ENCODE peak calls at places on chromosome 10, in five cellular contexts. One of them, this sample, is unnamed.
A peak's percentile ranks its signal among the peaks of the same experiment; 100 is the strongest.

GRCh38 chr10:4051011-4051407 is 266.0 kb upstream of the KLF6 start:
- DNase-seq in adrenal gland: peak; percentile 42
- DNase-seq in thyroid gland: no peak
- DNase-seq in CD8-positive, alpha-beta memory T cell: no peak
- DNase-seq in heart right ventricle: no peak
- DNase-seq in this sample: no peak

GRCh38 chr10:101889256-101890210 is 45.9 kb upstream of the KCNIP2 start:
- DNase-seq in CD8-positive, alpha-beta memory T cell: peak; percentile 42
- DNase-seq in thyroid gland: peak; percentile 73
- DNase-seq in heart right ventricle: peak; percentile 62
- DNase-seq in adrenal gland: peak; percentile 85
- DNase-seq in this sample: peak; percentile 72

GRCh38 chr10:97690138-97690537 is 3.1 kb upstream of the AVPI1 start:
- DNase-seq in thyroid gland: no peak
- DNase-seq in adrenal gland: peak; percentile 48
- DNase-seq in heart right ventricle: no peak
- DNase-seq in CD8-positive, alpha-beta memory T cell: no peak
- DNase-seq in this sample: no peak

GRCh38 chr10:2891073-2891769 is 176.1 kb upstream of the PFKP start:
- DNase-seq in heart right ventricle: no peak
- DNase-seq in adrenal gland: no peak
- DNase-seq in CD8-positive, alpha-beta memory T cell: no peak
- DNase-seq in thyroid gland: no peak
- DNase-seq in this sample: no peak

GRCh38 chr10:33252794-33253203 is 81.7 kb downstream of the NRP1 start:
- DNase-seq in CD8-positive, alpha-beta memory T cell: no peak
- DNase-seq in thyroid gland: no peak
- DNase-seq in heart right ventricle: no peak
- DNase-seq in adrenal gland: no peak
- DNase-seq in this sample: no peak

GRCh38 chr10:36880898-36881297 is 244.5 kb upstream of the ANKRD30A start:
- DNase-seq in thyroid gland: no peak
- DNase-seq in CD8-positive, alpha-beta memory T cell: no peak
- DNase-seq in adrenal gland: no peak
- DNase-seq in heart right ventricle: no peak
- DNase-seq in this sample: no peak

GRCh38 chr10:97865488-97865887 is 15.8 kb downstream of the GOLGA7B start:
- DNase-seq in adrenal gland: no peak
- DNase-seq in heart right ventricle: no peak
- DNase-seq in CD8-positive, alpha-beta memory T cell: no peak
- DNase-seq in thyroid gland: no peak
- DNase-seq in this sample: no peak

GRCh38 chr10:104802941-104803340 is 161.9 kb downstream of the SORCS3 start:
- DNase-seq in thyroid gland: no peak
- DNase-seq in heart right ventricle: no peak
- DNase-seq in CD8-positive, alpha-beta memory T cell: no peak
- DNase-seq in adrenal gland: no peak
- DNase-seq in this sample: no peak

GRCh38 chr10:15801641-15802040 is 58.7 kb downstream of the MINDY3 start:
- DNase-seq in heart right ventricle: no peak
- DNase-seq in adrenal gland: no peak
- DNase-seq in CD8-positive, alpha-beta memory T cell: no peak
- DNase-seq in thyroid gland: no peak
- DNase-seq in this sample: no peak

GRCh38 chr10:29951441-29951931 is 107.9 kb downstream of the JCAD start:
- DNase-seq in CD8-positive, alpha-beta memory T cell: no peak
- DNase-seq in thyroid gland: no peak
- DNase-seq in adrenal gland: peak; percentile 62
- DNase-seq in heart right ventricle: no peak
- DNase-seq in this sample: no peak

GRCh38 chr10:78335691-78336401 is 302.2 kb downstream of the RPS24 start:
- DNase-seq in thyroid gland: no peak
- DNase-seq in CD8-positive, alpha-beta memory T cell: no peak
- DNase-seq in heart right ventricle: peak; percentile 54
- DNase-seq in adrenal gland: peak; percentile 36
- DNase-seq in this sample: peak; percentile 29

GRCh38 chr10:59470570-59470969 is 108.2 kb upstream of the FAM13C start:
- DNase-seq in adrenal gland: no peak
- DNase-seq in CD8-positive, alpha-beta memory T cell: no peak
- DNase-seq in heart right ventricle: no peak
- DNase-seq in thyroid gland: no peak
- DNase-seq in this sample: no peak

GRCh38 chr10:108544500-108545120 is 1378.7 kb downstream of the XPNPEP1 start:
- DNase-seq in CD8-positive, alpha-beta memory T cell: no peak
- DNase-seq in adrenal gland: peak; percentile 67
- DNase-seq in thyroid gland: peak; percentile 70
- DNase-seq in heart right ventricle: peak; percentile 47
- DNase-seq in this sample: no peak

GRCh38 chr10:3265081-3265480 is 92.5 kb upstream of the PITRM1 start:
- DNase-seq in CD8-positive, alpha-beta memory T cell: no peak
- DNase-seq in heart right ventricle: no peak
- DNase-seq in thyroid gland: no peak
- DNase-seq in adrenal gland: no peak
- DNase-seq in this sample: no peak

GRCh38 chr10:131733596-131733995 is 167.2 kb upstream of the PPP2R2D start:
- DNase-seq in adrenal gland: no peak
- DNase-seq in CD8-positive, alpha-beta memory T cell: no peak
- DNase-seq in heart right ventricle: no peak
- DNase-seq in thyroid gland: no peak
- DNase-seq in this sample: no peak

GRCh38 chr10:44010873-44011602 is 362.4 kb upstream of the ZNF32 start:
- DNase-seq in heart right ventricle: no peak
- DNase-seq in thyroid gland: no peak
- DNase-seq in CD8-positive, alpha-beta memory T cell: no peak
- DNase-seq in adrenal gland: peak; percentile 57
- DNase-seq in this sample: no peak

GRCh38 chr10:46525824-46526681 is 30.4 kb downstream of the GPRIN2 start:
- DNase-seq in CD8-positive, alpha-beta memory T cell: no peak
- DNase-seq in heart right ventricle: no peak
- DNase-seq in adrenal gland: peak; percentile 3
- DNase-seq in thyroid gland: no peak
- DNase-seq in this sample: no peak

GRCh38 chr10:118564652-118565051 is 30.8 kb downstream of the PRLHR start:
- DNase-seq in adrenal gland: no peak
- DNase-seq in heart right ventricle: no peak
- DNase-seq in CD8-positive, alpha-beta memory T cell: no peak
- DNase-seq in thyroid gland: no peak
- DNase-seq in this sample: no peak

GRCh38 chr10:20598590-20598989 is 298.5 kb downstream of the NEBL start:
- DNase-seq in CD8-positive, alpha-beta memory T cell: no peak
- DNase-seq in thyroid gland: peak; percentile 3
- DNase-seq in adrenal gland: peak; percentile 88
- DNase-seq in heart right ventricle: peak; percentile 48
- DNase-seq in this sample: no peak

GRCh38 chr10:93277360-93277759 is 203.7 kb downstream of the CYP26A1 start:
- DNase-seq in CD8-positive, alpha-beta memory T cell: no peak
- DNase-seq in heart right ventricle: no peak
- DNase-seq in thyroid gland: peak; percentile 86
- DNase-seq in adrenal gland: no peak
- DNase-seq in this sample: no peak

GRCh38 chr10:128263891-128264688 is 137.9 kb upstream of the MKI67 start:
- DNase-seq in heart right ventricle: peak; percentile 66
- DNase-seq in thyroid gland: peak; percentile 78
- DNase-seq in CD8-positive, alpha-beta memory T cell: peak; percentile 30
- DNase-seq in adrenal gland: peak; percentile 67
- DNase-seq in this sample: peak; percentile 23

GRCh38 chr10:14215601-14216000 is 115.1 kb downstream of the FRMD4A start:
- DNase-seq in thyroid gland: no peak
- DNase-seq in CD8-positive, alpha-beta memory T cell: no peak
- DNase-seq in heart right ventricle: no peak
- DNase-seq in adrenal gland: no peak
- DNase-seq in this sample: no peak

GRCh38 chr10:112875474-112876267 is 74.4 kb upstream of the TCF7L2 start:
- DNase-seq in thyroid gland: no peak
- DNase-seq in CD8-positive, alpha-beta memory T cell: no peak
- DNase-seq in adrenal gland: peak; percentile 27
- DNase-seq in heart right ventricle: no peak
- DNase-seq in this sample: no peak

GRCh38 chr10:3427316-3427715 is 254.7 kb upstream of the PITRM1 start:
- DNase-seq in thyroid gland: no peak
- DNase-seq in heart right ventricle: no peak
- DNase-seq in CD8-positive, alpha-beta memory T cell: no peak
- DNase-seq in adrenal gland: no peak
- DNase-seq in this sample: no peak

GRCh38 chr10:97332586-97333350 is 1.8 kb downstream of the FRAT2 start:
- DNase-seq in heart right ventricle: no peak
- DNase-seq in CD8-positive, alpha-beta memory T cell: no peak
- DNase-seq in thyroid gland: peak; percentile 63
- DNase-seq in adrenal gland: peak; percentile 74
- DNase-seq in this sample: no peak

GRCh38 chr10:6337382-6337781 is 134.7 kb downstream of the PFKFB3 start:
- DNase-seq in heart right ventricle: no peak
- DNase-seq in thyroid gland: no peak
- DNase-seq in CD8-positive, alpha-beta memory T cell: no peak
- DNase-seq in adrenal gland: no peak
- DNase-seq in this sample: no peak

GRCh38 chr10:84944187-84944586 is 615.8 kb downstream of the CCSER2 start:
- DNase-seq in CD8-positive, alpha-beta memory T cell: no peak
- DNase-seq in thyroid gland: no peak
- DNase-seq in adrenal gland: no peak
- DNase-seq in heart right ventricle: no peak
- DNase-seq in this sample: no peak

GRCh38 chr10:44902838-44903545 is 8.1 kb upstream of the TMEM72 start:
- DNase-seq in CD8-positive, alpha-beta memory T cell: no peak
- DNase-seq in heart right ventricle: no peak
- DNase-seq in adrenal gland: peak; percentile 39
- DNase-seq in thyroid gland: peak; percentile 47
- DNase-seq in this sample: no peak

GRCh38 chr10:97358349-97358748 is 23.8 kb upstream of the FRAT2 start:
- DNase-seq in CD8-positive, alpha-beta memory T cell: no peak
- DNase-seq in adrenal gland: no peak
- DNase-seq in thyroid gland: no peak
- DNase-seq in heart right ventricle: no peak
- DNase-seq in this sample: no peak

GRCh38 chr10:29039091-29039490 is 249.8 kb upstream of the LYZL1 start:
- DNase-seq in adrenal gland: no peak
- DNase-seq in CD8-positive, alpha-beta memory T cell: no peak
- DNase-seq in thyroid gland: no peak
- DNase-seq in heart right ventricle: no peak
- DNase-seq in this sample: no peak

GRCh38 chr10:76125900-76126299 is 694.5 kb downstream of the LRMDA start:
- DNase-seq in thyroid gland: no peak
- DNase-seq in adrenal gland: no peak
- DNase-seq in heart right ventricle: no peak
- DNase-seq in CD8-positive, alpha-beta memory T cell: no peak
- DNase-seq in this sample: no peak

GRCh38 chr10:85643839-85644525 is 722.6 kb downstream of the GRID1 start:
- DNase-seq in heart right ventricle: no peak
- DNase-seq in adrenal gland: no peak
- DNase-seq in thyroid gland: no peak
- DNase-seq in CD8-positive, alpha-beta memory T cell: no peak
- DNase-seq in this sample: no peak

GRCh38 chr10:28808693-28809092 is 131.4 kb downstream of the BAMBI start:
- DNase-seq in CD8-positive, alpha-beta memory T cell: no peak
- DNase-seq in heart right ventricle: no peak
- DNase-seq in thyroid gland: no peak
- DNase-seq in adrenal gland: no peak
- DNase-seq in this sample: no peak

GRCh38 chr10:13485623-13486022 is 43.2 kb downstream of the BEND7 start:
- DNase-seq in adrenal gland: no peak
- DNase-seq in heart right ventricle: no peak
- DNase-seq in CD8-positive, alpha-beta memory T cell: no peak
- DNase-seq in thyroid gland: no peak
- DNase-seq in this sample: no peak

GRCh38 chr10:122702271-122702670 is 2.6 kb upstream of the C10orf120 start:
- DNase-seq in CD8-positive, alpha-beta memory T cell: no peak
- DNase-seq in heart right ventricle: no peak
- DNase-seq in adrenal gland: no peak
- DNase-seq in thyroid gland: no peak
- DNase-seq in this sample: no peak

GRCh38 chr10:112446055-112446854 is 459 bp downstream of the ZDHHC6 start:
- DNase-seq in heart right ventricle: peak; percentile 12
- DNase-seq in thyroid gland: peak; percentile 1
- DNase-seq in adrenal gland: peak; percentile 13
- DNase-seq in CD8-positive, alpha-beta memory T cell: no peak
- DNase-seq in this sample: no peak

GRCh38 chr10:124070666-124071065 is 22.7 kb downstream of the CHST15 start:
- DNase-seq in adrenal gland: no peak
- DNase-seq in thyroid gland: no peak
- DNase-seq in CD8-positive, alpha-beta memory T cell: no peak
- DNase-seq in heart right ventricle: no peak
- DNase-seq in this sample: no peak
- H3K4me1 ChIP-seq in adrenal gland: peaks cover 43% of the 10 kb centered on the region
- H3K4me1 ChIP-seq in thyroid gland: peaks cover 34% of the 10 kb centered on the region
- H3K4me1 ChIP-seq in CD8-positive, alpha-beta memory T cell: peaks cover 27% of the 10 kb centered on the region
- H3K4me1 ChIP-seq in heart right ventricle: peaks cover 9% of the 10 kb centered on the region
- H3K4me1 ChIP-seq in this sample: peaks cover 8% of the 10 kb centered on the region

GRCh38 chr10:62907470-62908212 is 91.5 kb upstream of the EGR2 start:
- DNase-seq in adrenal gland: no peak
- DNase-seq in CD8-positive, alpha-beta memory T cell: no peak
- DNase-seq in heart right ventricle: no peak
- DNase-seq in thyroid gland: no peak
- DNase-seq in this sample: no peak
- H3K4me3 ChIP-seq in adrenal gland: no peak overlapping the region
- H3K4me3 ChIP-seq in CD8-positive, alpha-beta memory T cell: no peak overlapping the region
- H3K4me3 ChIP-seq in heart right ventricle: no peak overlapping the region
- H3K4me3 ChIP-seq in thyroid gland: no peak overlapping the region
- H3K4me3 ChIP-seq in this sample: no peak overlapping the region

GRCh38 chr10:34581871-34582532 is 233.1 kb downstream of the PARD3 start:
- DNase-seq in thyroid gland: no peak
- DNase-seq in adrenal gland: no peak
- DNase-seq in heart right ventricle: no peak
- DNase-seq in CD8-positive, alpha-beta memory T cell: no peak
- DNase-seq in this sample: no peak
- H3K27ac ChIP-seq in thyroid gland: no peak overlapping the region
- H3K27ac ChIP-seq in adrenal gland: no peak overlapping the region
- H3K27ac ChIP-seq in heart right ventricle: no peak overlapping the region
- H3K27ac ChIP-seq in CD8-positive, alpha-beta memory T cell: no peak overlapping the region
- H3K27ac ChIP-seq in this sample: no peak overlapping the region

GRCh38 chr10:617471-617870 is 72.0 kb downstream of the DIP2C start:
- DNase-seq in CD8-positive, alpha-beta memory T cell: no peak
- DNase-seq in thyroid gland: no peak
- DNase-seq in adrenal gland: no peak
- DNase-seq in heart right ventricle: no peak
- DNase-seq in this sample: no peak
- H3K4me1 ChIP-seq in CD8-positive, alpha-beta memory T cell: no peaks in the 10 kb centered on the region
- H3K4me1 ChIP-seq in thyroid gland: peaks cover 42% of the 10 kb centered on the region
- H3K4me1 ChIP-seq in adrenal gland: peaks cover 10% of the 10 kb centered on the region
- H3K4me1 ChIP-seq in heart right ventricle: peaks cover 41% of the 10 kb centered on the region
- H3K4me1 ChIP-seq in this sample: no peaks in the 10 kb centered on the region

GRCh38 chr10:117165557-117166419 is 27.7 kb upstream of the VAX1 start:
- DNase-seq in CD8-positive, alpha-beta memory T cell: no peak
- DNase-seq in heart right ventricle: peak; percentile 42
- DNase-seq in thyroid gland: peak; percentile 21
- DNase-seq in adrenal gland: peak; percentile 47
- DNase-seq in this sample: no peak
- H3K4me3 ChIP-seq in CD8-positive, alpha-beta memory T cell: no peak overlapping the region
- H3K4me3 ChIP-seq in heart right ventricle: peak overlapping the region; percentile 40
- H3K4me3 ChIP-seq in thyroid gland: no peak overlapping the region
- H3K4me3 ChIP-seq in adrenal gland: peak overlapping the region; percentile 46
- H3K4me3 ChIP-seq in this sample: no peak overlapping the region